ENCODE peak calls at places on chromosomes 13 and 19, in seven cellular contexts. One of them, this sample, is unnamed. For H3K4me1, the result is how much of the 10 kb centered on the place peaks cover.

GRCh38 chr19:49255674-49256073 is 69.3 kb downstream of the SLC6A16 start:
- DNase-seq in stomach: no peak
- DNase-seq in ascending aorta: no peak
- DNase-seq in tibial nerve: no peak
- DNase-seq in fibroblast of lung: no peak
- DNase-seq in lung: no peak
- DNase-seq in colonic mucosa: no peak
- DNase-seq in this sample: no peak

GRCh38 chr19:14517446-14517839 is 754 bp downstream of the DNAJB1 start:
- DNase-seq in ascending aorta: no peak
- DNase-seq in colonic mucosa: no peak
- DNase-seq in lung: peak
- DNase-seq in fibroblast of lung: no peak
- DNase-seq in tibial nerve: no peak
- DNase-seq in stomach: no peak
- DNase-seq in this sample: no peak

GRCh38 chr19:47130120-47130588 is 481 bp upstream of the SAE1 start:
- DNase-seq in lung: no peak
- DNase-seq in colonic mucosa: no peak
- DNase-seq in ascending aorta: no peak
- DNase-seq in tibial nerve: no peak
- DNase-seq in fibroblast of lung: no peak
- DNase-seq in stomach: no peak
- DNase-seq in this sample: no peak

GRCh38 chr19:38266981-38267597 is 2.7 kb downstream of the SPINT2 start:
- DNase-seq in tibial nerve: no peak
- DNase-seq in lung: no peak
- DNase-seq in colonic mucosa: peak
- DNase-seq in fibroblast of lung: peak
- DNase-seq in ascending aorta: no peak
- DNase-seq in stomach: no peak
- DNase-seq in this sample: no peak

GRCh38 chr13:46992383-46992952 is 95.6 kb upstream of the HTR2A start:
- DNase-seq in ascending aorta: no peak
- DNase-seq in colonic mucosa: no peak
- DNase-seq in tibial nerve: no peak
- DNase-seq in stomach: no peak
- DNase-seq in fibroblast of lung: no peak
- DNase-seq in lung: no peak
- DNase-seq in this sample: no peak

GRCh38 chr13:112686364-112686763 is 3.5 kb upstream of the ATP11A start:
- DNase-seq in tibial nerve: no peak
- DNase-seq in colonic mucosa: no peak
- DNase-seq in fibroblast of lung: no peak
- DNase-seq in ascending aorta: no peak
- DNase-seq in lung: no peak
- DNase-seq in stomach: no peak
- DNase-seq in this sample: no peak

GRCh38 chr13:23673354-23673753 is 103.1 kb downstream of the TNFRSF19 start:
- DNase-seq in colonic mucosa: no peak
- DNase-seq in fibroblast of lung: peak
- DNase-seq in lung: peak
- DNase-seq in ascending aorta: no peak
- DNase-seq in stomach: no peak
- DNase-seq in tibial nerve: no peak
- DNase-seq in this sample: no peak

GRCh38 chr19:35000338-35000646 is 169 bp downstream of the GRAMD1A start:
- DNase-seq in stomach: no peak
- DNase-seq in tibial nerve: no peak
- DNase-seq in lung: no peak
- DNase-seq in colonic mucosa: no peak
- DNase-seq in ascending aorta: no peak
- DNase-seq in fibroblast of lung: no peak
- DNase-seq in this sample: no peak

GRCh38 chr13:43422061-43422460 is 364.7 kb downstream of the ENOX1 start:
- DNase-seq in tibial nerve: no peak
- DNase-seq in stomach: no peak
- DNase-seq in ascending aorta: no peak
- DNase-seq in lung: no peak
- DNase-seq in colonic mucosa: no peak
- DNase-seq in fibroblast of lung: no peak
- DNase-seq in this sample: no peak

GRCh38 chr19:48169585-48169973 is 565 bp downstream of the LIG1 start:
- DNase-seq in lung: peak
- DNase-seq in colonic mucosa: peak
- DNase-seq in ascending aorta: no peak
- DNase-seq in tibial nerve: peak
- DNase-seq in fibroblast of lung: peak
- DNase-seq in stomach: peak
- DNase-seq in this sample: no peak

GRCh38 chr13:45700971-45701900 is 884 bp upstream of the CBY2 start:
- DNase-seq in colonic mucosa: no peak
- DNase-seq in fibroblast of lung: no peak
- DNase-seq in lung: no peak
- DNase-seq in stomach: no peak
- DNase-seq in ascending aorta: no peak
- DNase-seq in tibial nerve: no peak
- DNase-seq in this sample: no peak

GRCh38 chr13:107721436-107721835 is 493.9 kb downstream of the LIG4 start:
- DNase-seq in fibroblast of lung: peak
- DNase-seq in stomach: no peak
- DNase-seq in colonic mucosa: no peak
- DNase-seq in ascending aorta: no peak
- DNase-seq in lung: no peak
- DNase-seq in tibial nerve: no peak
- DNase-seq in this sample: no peak

GRCh38 chr19:38076337-38076736 is 147.7 kb downstream of the DPF1 start:
- DNase-seq in lung: no peak
- DNase-seq in stomach: no peak
- DNase-seq in tibial nerve: no peak
- DNase-seq in colonic mucosa: no peak
- DNase-seq in fibroblast of lung: no peak
- DNase-seq in ascending aorta: no peak
- DNase-seq in this sample: no peak

GRCh38 chr19:16208064-16208759 is 10.5 kb downstream of the AP1M1 start:
- DNase-seq in ascending aorta: no peak
- DNase-seq in lung: no peak
- DNase-seq in colonic mucosa: no peak
- DNase-seq in stomach: no peak
- DNase-seq in fibroblast of lung: no peak
- DNase-seq in tibial nerve: no peak
- DNase-seq in this sample: no peak

GRCh38 chr19:31717316-31717715 is 368.1 kb upstream of the TSHZ3 start:
- DNase-seq in fibroblast of lung: no peak
- DNase-seq in ascending aorta: no peak
- DNase-seq in stomach: no peak
- DNase-seq in colonic mucosa: no peak
- DNase-seq in tibial nerve: no peak
- DNase-seq in lung: no peak
- DNase-seq in this sample: no peak

GRCh38 chr13:95039415-95039814 is 261.8 kb downstream of the ABCC4 start:
- DNase-seq in fibroblast of lung: no peak
- DNase-seq in colonic mucosa: no peak
- DNase-seq in lung: no peak
- DNase-seq in ascending aorta: no peak
- DNase-seq in tibial nerve: no peak
- DNase-seq in stomach: no peak
- DNase-seq in this sample: no peak

GRCh38 chr13:105116966-105117365 is 1418.5 kb downstream of the EFNB2 start:
- DNase-seq in lung: no peak
- DNase-seq in ascending aorta: no peak
- DNase-seq in stomach: no peak
- DNase-seq in colonic mucosa: no peak
- DNase-seq in tibial nerve: no peak
- DNase-seq in fibroblast of lung: no peak
- DNase-seq in this sample: no peak

GRCh38 chr19:708154-709141 is at the start of gene PALM:
- DNase-seq in ascending aorta: no peak
- DNase-seq in lung: no peak
- DNase-seq in stomach: peak
- DNase-seq in colonic mucosa: no peak
- DNase-seq in fibroblast of lung: no peak
- DNase-seq in tibial nerve: no peak
- DNase-seq in this sample: no peak

GRCh38 chr13:28622286-28622685 is 36.6 kb upstream of the POMP start:
- DNase-seq in colonic mucosa: peak
- DNase-seq in lung: peak
- DNase-seq in stomach: peak
- DNase-seq in fibroblast of lung: no peak
- DNase-seq in ascending aorta: peak
- DNase-seq in tibial nerve: peak
- DNase-seq in this sample: no peak

GRCh38 chr13:20331949-20332348 is 99.8 kb upstream of the GJB6 start:
- DNase-seq in lung: no peak
- DNase-seq in stomach: no peak
- DNase-seq in tibial nerve: no peak
- DNase-seq in ascending aorta: no peak
- DNase-seq in colonic mucosa: no peak
- DNase-seq in fibroblast of lung: no peak
- DNase-seq in this sample: no peak

GRCh38 chr13:96822900-96823299 is 171.4 kb downstream of the OXGR1 start:
- DNase-seq in lung: no peak
- DNase-seq in colonic mucosa: peak
- DNase-seq in ascending aorta: no peak
- DNase-seq in fibroblast of lung: peak
- DNase-seq in tibial nerve: no peak
- DNase-seq in stomach: peak
- DNase-seq in this sample: peak

GRCh38 chr13:43558942-43559341 is 227.8 kb downstream of the ENOX1 start:
- DNase-seq in lung: no peak
- DNase-seq in tibial nerve: no peak
- DNase-seq in colonic mucosa: no peak
- DNase-seq in fibroblast of lung: peak
- DNase-seq in stomach: no peak
- DNase-seq in ascending aorta: no peak
- DNase-seq in this sample: no peak

GRCh38 chr13:44825951-44826350 is 163.3 kb downstream of the NUFIP1 start:
- DNase-seq in ascending aorta: no peak
- DNase-seq in colonic mucosa: no peak
- DNase-seq in tibial nerve: no peak
- DNase-seq in lung: no peak
- DNase-seq in fibroblast of lung: no peak
- DNase-seq in stomach: no peak
- DNase-seq in this sample: no peak

GRCh38 chr13:111474136-111475002 is 153.9 kb downstream of the TEX29 start:
- DNase-seq in fibroblast of lung: peak
- DNase-seq in lung: no peak
- DNase-seq in stomach: no peak
- DNase-seq in tibial nerve: no peak
- DNase-seq in ascending aorta: no peak
- DNase-seq in colonic mucosa: no peak
- DNase-seq in this sample: peak

GRCh38 chr19:10317857-10318462 is 2.1 kb upstream of the FDX2 start:
- DNase-seq in colonic mucosa: no peak
- DNase-seq in ascending aorta: no peak
- DNase-seq in lung: no peak
- DNase-seq in fibroblast of lung: no peak
- DNase-seq in tibial nerve: no peak
- DNase-seq in stomach: no peak
- DNase-seq in this sample: no peak

DNA sequence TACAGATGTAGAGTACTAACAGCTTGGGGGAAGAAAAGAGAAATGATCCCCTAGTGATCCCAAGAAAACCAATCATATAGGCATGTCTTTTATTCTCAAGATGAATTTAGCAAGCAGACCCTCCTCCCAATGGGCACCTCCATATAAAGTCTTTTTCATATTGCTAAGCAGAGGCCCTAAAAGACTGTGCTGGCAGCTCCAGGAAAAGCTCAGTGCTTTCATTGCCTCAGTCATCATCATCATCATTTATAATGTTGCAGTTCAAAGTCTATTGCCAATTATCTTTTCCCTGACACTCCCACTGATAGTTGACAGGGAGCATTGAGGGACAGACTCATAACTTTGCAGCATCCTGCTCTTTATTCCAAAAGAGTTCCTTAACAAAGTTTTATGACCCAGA is 13.0 kb downstream of the GPR183 start:
- DNase-seq in tibial nerve: no peak
- DNase-seq in fibroblast of lung: no peak
- DNase-seq in ascending aorta: no peak
- DNase-seq in stomach: no peak
- DNase-seq in lung: no peak
- DNase-seq in colonic mucosa: no peak
- DNase-seq in this sample: no peak
- H3K27ac ChIP-seq in tibial nerve: no peak
- H3K27ac ChIP-seq in fibroblast of lung: no peak
- H3K27ac ChIP-seq in ascending aorta: no peak
- H3K27ac ChIP-seq in stomach: no peak
- H3K27ac ChIP-seq in lung: no peak
- H3K27ac ChIP-seq in colonic mucosa: no peak
- H3K27ac ChIP-seq in this sample: no peak

DNA sequence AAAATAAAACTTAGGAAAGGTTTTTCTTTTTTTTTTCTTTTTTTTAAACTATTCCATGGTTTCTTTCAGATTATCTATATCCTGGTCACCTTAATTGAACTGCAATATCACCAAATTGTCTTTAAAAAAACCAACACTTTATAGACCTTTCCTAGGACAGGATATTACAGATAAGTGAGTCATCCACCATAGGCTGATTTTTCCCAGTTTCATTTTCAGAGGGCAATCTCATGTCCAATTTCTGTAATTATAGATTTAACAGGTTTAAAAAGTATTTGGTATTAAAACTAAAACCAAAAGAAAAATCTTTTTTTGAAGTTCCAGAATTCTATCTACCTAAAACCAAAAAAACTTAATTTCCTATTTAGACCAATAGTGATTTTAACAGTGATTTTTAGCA is 13.2 kb downstream of the SPART start:
- DNase-seq in lung: no peak
- DNase-seq in tibial nerve: no peak
- DNase-seq in colonic mucosa: no peak
- DNase-seq in stomach: no peak
- DNase-seq in ascending aorta: no peak
- DNase-seq in fibroblast of lung: peak
- DNase-seq in this sample: no peak
- H3K4me3 ChIP-seq in lung: no peak
- H3K4me3 ChIP-seq in tibial nerve: no peak
- H3K4me3 ChIP-seq in colonic mucosa: no peak
- H3K4me3 ChIP-seq in stomach: no peak
- H3K4me3 ChIP-seq in ascending aorta: no peak
- H3K4me3 ChIP-seq in fibroblast of lung: peak
- H3K4me3 ChIP-seq in this sample: no peak

GRCh38 chr19:7268737-7269098 is 25.5 kb downstream of the INSR start:
- DNase-seq in lung: no peak
- DNase-seq in stomach: no peak
- DNase-seq in fibroblast of lung: no peak
- DNase-seq in colonic mucosa: no peak
- DNase-seq in tibial nerve: no peak
- DNase-seq in ascending aorta: no peak
- DNase-seq in this sample: no peak
- H3K4me1 ChIP-seq in lung: under half
- H3K4me1 ChIP-seq in stomach: under half
- H3K4me1 ChIP-seq in fibroblast of lung: under half
- H3K4me1 ChIP-seq in colonic mucosa: under half
- H3K4me1 ChIP-seq in tibial nerve: under half
- H3K4me1 ChIP-seq in ascending aorta: under half
- H3K4me1 ChIP-seq in this sample: under half

DNA sequence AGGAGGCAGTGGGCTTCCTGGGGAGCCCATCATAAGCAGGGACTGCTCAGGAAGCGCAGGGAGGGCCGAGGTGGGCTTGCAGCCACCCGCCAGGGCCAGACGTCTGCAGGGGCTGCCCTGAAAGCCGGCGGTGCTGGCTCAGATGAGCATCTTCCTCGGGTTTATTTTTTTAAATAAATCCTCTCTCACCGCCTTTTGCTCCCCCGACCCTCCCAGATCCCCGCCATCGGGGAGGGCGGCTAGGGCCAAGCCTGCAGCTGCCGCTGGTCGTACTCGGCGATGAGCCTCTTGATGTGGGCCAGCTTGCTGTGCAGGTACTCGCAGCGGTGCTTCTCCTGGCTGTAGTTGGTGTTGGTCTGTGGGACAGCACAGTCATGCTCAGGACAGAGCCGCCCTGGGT is 6.6 kb upstream of the ISYNA1 start:
- DNase-seq in lung: no peak
- DNase-seq in stomach: no peak
- DNase-seq in fibroblast of lung: no peak
- DNase-seq in ascending aorta: no peak
- DNase-seq in colonic mucosa: no peak
- DNase-seq in tibial nerve: no peak
- DNase-seq in this sample: no peak
- H3K27ac ChIP-seq in lung: no peak
- H3K27ac ChIP-seq in stomach: no peak
- H3K27ac ChIP-seq in fibroblast of lung: no peak
- H3K27ac ChIP-seq in ascending aorta: no peak
- H3K27ac ChIP-seq in colonic mucosa: no peak
- H3K27ac ChIP-seq in tibial nerve: no peak
- H3K27ac ChIP-seq in this sample: no peak